ENCODE peak calls at places on chromosome 22, in six cellular contexts. E is testis, Y is cardiac fibroblast, W is GM12878, U is foreskin fibroblast, Z is B cell. S is an unnamed sample.

GRCh38 chr22:45629469-45630089 is 42.1 kb upstream of the ATXN10 start:
- DNase-seq in Y (no peak), U (no peak), Z (no peak), W (no peak), E (no peak), S (no peak)

GRCh38 chr22:49767355-49768062 is 60.2 kb downstream of the BRD1 start:
- DNase-seq in W (peak; percentile 50), E (peak; percentile 33), Y (peak; percentile 71), U (peak; percentile 69), Z (no peak), S (peak; percentile 52)

GRCh38 chr22:28904211-28904808 is 20.9 kb downstream of the ZNRF3 start:
- DNase-seq in W (no peak), Y (no peak), U (peak; percentile 68), Z (no peak), E (no peak), S (no peak)

GRCh38 chr22:37502342-37503182 is 16.4 kb upstream of the MFNG start:
- DNase-seq in W (no peak), Y (no peak), U (no peak), E (no peak), Z (no peak), S (no peak)

GRCh38 chr22:37427128-37427710 is at the start of gene ELFN2:
- DNase-seq in W (no peak), Z (peak; percentile 69), U (peak; percentile 56), Y (peak; percentile 36), E (no peak), S (no peak)

GRCh38 chr22:25334091-25334490 is 114.7 kb downstream of the CRYBB2 start:
- DNase-seq in E (peak; percentile 86), W (peak; percentile 0), Z (no peak), Y (peak; percentile 21), U (peak; percentile 15), S (no peak)

GRCh38 chr22:20463324-20464095 is 25.9 kb upstream of the SCARF2 start:
- DNase-seq in U (no peak), Z (peak; percentile 79), W (no peak), E (no peak), Y (no peak), S (no peak)

GRCh38 chr22:37221424-37222336 is 9.4 kb upstream of the SSTR3 start:
- DNase-seq in E (no peak), Z (no peak), U (no peak), Y (no peak), W (no peak), S (no peak)

GRCh38 chr22:23521442-23522113 is 58.5 kb downstream of the IGLL1 start:
- DNase-seq in E (peak; percentile 96), W (peak; percentile 11), Z (peak; percentile 98), U (peak; percentile 96), Y (peak; percentile 98), S (peak; percentile 83)

GRCh38 chr22:37565830-37566229 is 5.5 kb downstream of the CDC42EP1 start:
- DNase-seq in U (no peak), Z (no peak), Y (no peak), W (no peak), E (no peak), S (no peak)

GRCh38 chr22:23478175-23478574 is 101.9 kb downstream of the IGLL1 start:
- DNase-seq in E (no peak), Y (no peak), W (no peak), Z (no peak), U (no peak), S (no peak)

GRCh38 chr22:29314537-29315285 is 786 bp downstream of the RASL10A start:
- DNase-seq in Y (no peak), W (no peak), Z (peak; percentile 64), U (no peak), E (no peak), S (no peak)

GRCh38 chr22:21666786-21667185 is 974 bp downstream of the PPIL2 start:
- DNase-seq in Y (no peak), Z (no peak), E (no peak), U (no peak), W (no peak), S (no peak)

GRCh38 chr22:49671331-49672012 is 156.2 kb downstream of the BRD1 start:
- DNase-seq in W (no peak), Z (no peak), U (no peak), Y (no peak), E (no peak), S (no peak)

GRCh38 chr22:46622081-46622521 is 1.9 kb downstream of the GRAMD4 start:
- DNase-seq in Z (no peak), U (no peak), Y (no peak), E (no peak), W (no peak), S (no peak)

GRCh38 chr22:35033635-35034296 is 32.2 kb upstream of the ISX start:
- DNase-seq in Y (no peak), W (no peak), Z (no peak), E (no peak), U (no peak), S (no peak)

GRCh38 chr22:34570408-34570807 is 495.6 kb upstream of the ISX start:
- DNase-seq in E (no peak), U (no peak), Z (no peak), W (no peak), Y (no peak), S (no peak)

GRCh38 chr22:21861856-21862255 is 5.6 kb downstream of the MAPK1 start:
- DNase-seq in Z (no peak), E (no peak), U (no peak), Y (no peak), W (no peak), S (no peak)

GRCh38 chr22:46111645-46112306 is 38.5 kb upstream of the PPARA start:
- DNase-seq in Y (no peak), Z (no peak), W (no peak), E (no peak), U (peak; percentile 69), S (no peak)

GRCh38 chr22:41264408-41264941 is 21.5 kb downstream of the RANGAP1 start:
- DNase-seq in W (no peak), Z (no peak), E (no peak), Y (no peak), U (peak; percentile 63), S (no peak)

GRCh38 chr22:50672471-50673230 is at the start of gene SHANK3:
- DNase-seq in U (no peak), W (no peak), Z (no peak), E (no peak), Y (peak; percentile 38), S (no peak)

GRCh38 chr22:50705851-50706351 is 32.1 kb upstream of the ACR start:
- DNase-seq in Y (no peak), E (no peak), U (no peak), W (no peak), Z (no peak), S (no peak)

GRCh38 chr22:46069518-46070214 is 80.7 kb upstream of the PPARA start:
- DNase-seq in Z (no peak), W (no peak), E (peak; percentile 92), U (peak; percentile 97), Y (peak; percentile 95), S (peak; percentile 76)

GRCh38 chr22:29967461-29967860 is 84.5 kb downstream of the MTMR3 start:
- DNase-seq in Z (no peak), Y (no peak), E (no peak), W (no peak), U (no peak), S (no peak)

GRCh38 chr22:50734986-50735738 is 2.8 kb upstream of the ACR start:
- DNase-seq in Y (no peak), E (no peak), U (no peak), W (no peak), Z (no peak), S (no peak)

GRCh38 chr22:28116261-28116673 is 197.2 kb upstream of the PITPNB start:
- DNase-seq in E (peak; percentile 23), Z (no peak), Y (peak; percentile 89), U (peak; percentile 94), W (no peak), S (no peak)

GRCh38 chr22:22378446-22379415 is 129.8 kb downstream of the ZNF280B start:
- DNase-seq in Z (no peak), E (no peak), W (no peak), Y (no peak), U (no peak), S (no peak)

GRCh38 chr22:17358394-17358793 is 10.9 kb upstream of the CECR2 start:
- DNase-seq in Y (no peak), W (no peak), E (no peak), Z (no peak), U (no peak), S (no peak)

DNA sequence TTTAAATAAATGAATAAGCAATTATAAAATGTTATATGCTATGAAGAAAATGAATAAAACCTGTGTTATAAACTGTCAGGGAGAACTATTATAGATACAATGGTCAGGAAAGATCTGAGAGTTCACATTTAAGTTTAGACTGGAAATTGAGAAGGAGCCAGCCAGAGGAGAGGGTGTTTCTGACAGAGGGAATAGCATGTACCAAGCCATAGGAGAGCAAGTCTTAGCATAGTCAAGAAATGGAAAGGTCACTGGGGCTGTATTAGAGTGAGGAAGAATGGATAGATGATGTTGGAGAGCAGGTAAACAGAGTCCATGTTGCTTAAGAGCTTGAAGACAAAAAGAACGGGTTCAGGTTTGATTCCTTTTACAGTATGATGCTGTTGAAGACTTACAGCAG is 87.4 kb downstream of the FAM83F start:
- DNase-seq in W (no peak), U (no peak), Y (no peak), Z (no peak), E (no peak), S (no peak)
- TF ChIP-seq CTCF in W (no peak), U (no peak), Y (no peak), Z (no peak), E (no peak), S (no peak)

GRCh38 chr22:33302049-33302545 is 243.9 kb upstream of the SYN3 start:
- DNase-seq in E (peak; percentile 93), Y (peak; percentile 71), W (peak; percentile 39), Z (peak; percentile 66), U (peak; percentile 62), S (no peak)
- TF ChIP-seq CTCF in E (peak; percentile 68), Y (peak; percentile 98), W (peak; percentile 97), Z (peak; percentile 98), U (peak; percentile 99), S (peak; percentile 65)

DNA sequence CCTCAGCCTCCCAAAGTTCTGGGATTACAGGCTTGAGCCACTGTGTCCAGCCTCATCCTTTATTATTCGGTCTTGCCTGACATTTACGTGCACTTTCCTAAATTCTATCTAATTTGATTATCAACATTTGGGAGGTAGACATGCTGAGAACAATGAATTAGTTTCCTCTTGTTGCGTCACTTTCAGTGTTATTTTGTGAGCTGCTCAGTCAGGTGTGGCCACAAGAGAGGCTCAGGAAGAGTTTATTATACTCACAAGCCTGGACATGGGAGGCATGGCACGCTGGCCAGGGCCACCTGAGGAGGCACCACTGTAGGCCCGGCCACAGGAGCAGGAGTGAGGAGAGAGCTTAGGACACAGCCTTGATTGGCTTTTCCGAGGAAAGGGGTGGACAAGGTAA is 59.7 kb upstream of the RBFOX2 start:
- DNase-seq in Y (no peak), U (no peak), W (no peak), E (no peak), Z (no peak), S (no peak)
- TF ChIP-seq CTCF in Y (no peak), U (no peak), W (no peak), E (no peak), Z (no peak), S (no peak)

DNA sequence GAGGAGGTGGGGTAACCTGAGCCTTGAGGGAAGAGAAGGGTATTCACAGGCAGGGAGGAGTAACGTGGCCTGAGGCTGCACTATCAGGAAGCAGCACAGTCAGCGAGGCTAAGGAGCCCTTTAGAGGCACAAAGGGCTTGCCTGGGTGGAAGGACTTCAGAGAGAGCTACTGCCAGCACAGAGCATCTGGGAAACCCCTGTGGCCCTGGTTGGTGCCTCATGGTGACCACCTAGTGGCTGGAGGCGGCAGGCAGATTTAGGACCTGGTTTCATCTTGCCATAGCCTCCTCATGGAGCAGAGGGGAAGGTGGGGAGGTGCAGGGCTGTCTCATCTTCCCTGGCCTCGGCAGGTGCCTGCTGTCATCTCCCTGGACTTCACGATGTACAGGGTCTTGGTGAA is 64.5 kb downstream of the MPPED1 start:
- DNase-seq in Z (no peak), Y (no peak), W (no peak), E (no peak), U (no peak), S (no peak)
- TF ChIP-seq CTCF in Z (no peak), Y (no peak), W (peak; percentile 8), E (no peak), U (no peak), S (no peak)